ENCODE peak calls at places on chromosomes 6 and 20, in four cellular contexts. A is GM23338, W is K562, E is neural progenitor cell. L is an unnamed sample.

GRCh38 chr6:62265906-62266305 is 20.1 kb downstream of the KHDRBS2 start:
- DNase-seq in A (no peak), W (no peak), E (no peak), L (no peak)

GRCh38 chr20:19784511-19785172 is 26.6 kb downstream of the RIN2 start:
- DNase-seq in W (peak), E (peak), A (peak), L (peak)

GRCh38 chr6:3355358-3356055 is 96.8 kb downstream of the PSMG4 start:
- DNase-seq in E (peak), A (peak), W (peak), L (no peak)

GRCh38 chr6:85078071-85078470 is 313.7 kb upstream of the TBX18 start:
- DNase-seq in E (no peak), W (peak), A (no peak), L (peak)

GRCh38 chr20:34704177-34705007 is at the start of gene TP53INP2:
- DNase-seq in A (peak), E (peak), W (peak), L (peak)

GRCh38 chr20:49118307-49118706 is 69.8 kb downstream of the STAU1 start:
- DNase-seq in A (no peak), E (no peak), W (no peak), L (no peak)

GRCh38 chr6:15456422-15456821 is 206.4 kb downstream of the DTNBP1 start:
- DNase-seq in E (no peak), W (no peak), A (no peak), L (no peak)

GRCh38 chr6:68197356-68197755 is 437.7 kb upstream of the ADGRB3 start:
- DNase-seq in A (no peak), W (no peak), E (no peak), L (no peak)

GRCh38 chr6:140572129-140572528 is 1197.7 kb upstream of the CITED2 start:
- DNase-seq in A (no peak), E (no peak), W (no peak), L (peak)

GRCh38 chr6:125974214-125974866 is 12.0 kb upstream of the TRMT11 start:
- DNase-seq in E (peak), W (no peak), A (peak), L (peak)

GRCh38 chr20:44450279-44450937 is 25.3 kb upstream of the TTPAL start:
- DNase-seq in W (no peak), A (no peak), E (no peak), L (no peak)

GRCh38 chr6:169725270-169726048 is 1.2 kb upstream of the PHF10 start:
- DNase-seq in E (peak), A (peak), W (peak), L (no peak)

GRCh38 chr20:56628015-56628872 is 862 bp upstream of the TFAP2C start:
- DNase-seq in E (peak), A (peak), W (no peak), L (no peak)

GRCh38 chr6:467111-467510 is 75.6 kb downstream of the IRF4 start:
- DNase-seq in W (no peak), E (no peak), A (no peak), L (no peak)

GRCh38 chr6:143513410-143513809 is 1.9 kb upstream of the FUCA2 start:
- DNase-seq in W (peak), A (peak), E (peak), L (peak)

GRCh38 chr6:169173532-169174268 is 79.9 kb downstream of the THBS2 start:
- DNase-seq in E (no peak), A (no peak), W (no peak), L (no peak)

GRCh38 chr6:22800451-22800850 is 231.1 kb downstream of the HDGFL1 start:
- DNase-seq in W (no peak), A (no peak), E (no peak), L (no peak)

GRCh38 chr6:37106982-37107453 is 62.9 kb upstream of the PIM1 start:
- DNase-seq in W (peak), A (no peak), E (no peak), L (no peak)

GRCh38 chr6:111464184-111464583 is 18.8 kb downstream of the REV3L start:
- DNase-seq in W (no peak), E (no peak), A (no peak), L (no peak)

GRCh38 chr6:54085526-54085925 is 25.7 kb upstream of the MLIP start:
- DNase-seq in A (no peak), W (no peak), E (no peak), L (no peak)

GRCh38 chr6:20655317-20655716 is 121.1 kb downstream of the CDKAL1 start:
- DNase-seq in E (no peak), A (no peak), W (no peak), L (no peak)

GRCh38 chr6:73152998-73153757 is 72.1 kb downstream of the KHDC1L start:
- DNase-seq in W (no peak), A (no peak), E (no peak), L (peak)

GRCh38 chr6:9100869-9101575 is 665.7 kb upstream of the SLC35B3 start:
- DNase-seq in W (no peak), E (no peak), A (no peak), L (peak)

GRCh38 chr6:126786262-126786661 is 332.2 kb upstream of the RSPO3 start:
- DNase-seq in W (no peak), A (no peak), E (no peak), L (no peak)

GRCh38 chr6:145815875-145816274 is 1.3 kb upstream of the FBXO30 start:
- DNase-seq in W (peak), E (no peak), A (no peak), L (no peak)

GRCh38 chr20:56778765-56779195 is 149.7 kb downstream of the TFAP2C start:
- DNase-seq in W (no peak), E (peak), A (peak), L (no peak)

GRCh38 chr6:38453302-38453701 is 186.4 kb downstream of the BTBD9 start:
- DNase-seq in W (no peak), A (no peak), E (no peak), L (no peak)

GRCh38 chr6:162313922-162314660 is 413.5 kb downstream of the PRKN start:
- DNase-seq in A (no peak), W (no peak), E (no peak), L (no peak)

GRCh38 chr20:17557675-17558006 is 12.2 kb upstream of the DSTN start:
- DNase-seq in W (peak), A (no peak), E (no peak), L (no peak)

GRCh38 chr6:7165002-7165735 is 57.4 kb downstream of the RREB1 start:
- DNase-seq in W (peak), A (no peak), E (no peak), L (no peak)

GRCh38 chr6:137452331-137452894 is 41.8 kb downstream of the OLIG3 start:
- DNase-seq in W (no peak), E (no peak), A (no peak), L (no peak)

GRCh38 chr6:109720336-109720735 is 29.2 kb downstream of the FIG4 start:
- DNase-seq in W (no peak), A (no peak), E (no peak), L (no peak)

GRCh38 chr6:42025066-42025789 is 25.1 kb upstream of the TAF8 start:
- DNase-seq in E (no peak), A (no peak), W (peak), L (no peak)

GRCh38 chr6:191487-192312 is 100.6 kb upstream of the DUSP22 start:
- DNase-seq in A (no peak), E (no peak), W (no peak), L (no peak)

GRCh38 chr20:42043921-42044320 is 425.7 kb upstream of the CHD6 start:
- DNase-seq in A (no peak), W (no peak), E (no peak), L (no peak)

GRCh38 chr6:132511159-132511835 is 1.6 kb downstream of the STX7 start:
- DNase-seq in W (peak), A (no peak), E (no peak), L (no peak)

GRCh38 chr6:69994251-69994650 is 127.9 kb downstream of the COL19A1 start:
- DNase-seq in E (no peak), W (no peak), A (no peak), L (no peak)

GRCh38 chr6:1576711-1577110 is 33.0 kb upstream of the FOXC1 start:
- DNase-seq in A (no peak), W (no peak), E (no peak), L (no peak)

GRCh38 chr20:45469336-45470261 is at the start of gene WFDC2:
- DNase-seq in E (peak), A (peak), W (no peak), L (no peak)

GRCh38 chr20:45470939-45471338 is 1.4 kb downstream of the WFDC2 start:
- DNase-seq in A (peak), E (peak), W (no peak), L (no peak)

GRCh38 chr20:45467861-45468260 is 1.7 kb upstream of the WFDC2 start:
- DNase-seq in E (no peak), A (peak), W (no peak), L (no peak)

GRCh38 chr20:45467172-45467571 is 2.4 kb upstream of the WFDC2 start:
- DNase-seq in W (no peak), E (no peak), A (no peak), L (no peak)

GRCh38 chr20:45470262-45470931 is 844 bp downstream of the WFDC2 start:
- DNase-seq in A (peak), W (no peak), E (peak), L (no peak)
- TF ChIP-seq EZH2 in A (no peak), W (no peak), E (peak), L (no peak)

GRCh38 chr6:31587791-31588777 is 2.0 kb downstream of the LST1 start:
- DNase-seq in A (no peak), E (no peak), W (no peak), L (no peak)
- H3K4me3 ChIP-seq in A (no peak), E (no peak), W (no peak), L (no peak)

DNA sequence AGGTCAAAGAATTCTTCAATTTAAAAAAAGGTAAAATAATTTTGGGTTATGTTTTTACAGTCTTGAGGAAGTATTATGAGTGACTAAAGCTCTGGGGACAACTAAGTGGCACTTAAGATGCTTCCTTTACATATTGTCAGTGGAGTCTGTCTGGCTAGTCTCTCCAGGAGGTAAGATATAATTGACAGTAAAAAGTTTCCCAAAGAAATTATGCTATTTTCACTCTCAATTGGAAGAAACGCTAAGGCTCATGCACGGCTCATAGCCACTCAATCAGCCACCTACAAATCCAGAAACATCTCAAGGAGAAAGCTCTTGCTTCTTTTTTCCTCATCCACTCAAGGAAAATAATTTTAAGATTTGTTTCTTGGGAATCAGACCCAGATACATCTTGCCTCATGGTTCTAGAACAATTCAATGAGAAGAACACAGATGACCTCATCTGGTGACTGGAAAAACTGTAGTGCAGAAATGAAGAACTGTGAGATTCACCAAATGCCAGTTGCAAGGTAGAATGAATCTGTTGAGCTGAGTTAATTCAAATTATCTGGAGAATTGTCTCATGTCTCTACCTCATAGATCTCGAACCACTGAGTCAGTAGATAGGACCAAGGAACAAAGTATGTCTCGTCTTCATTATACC is 252.9 kb downstream of the TPBG start:
- DNase-seq in E (no peak), W (no peak), A (no peak), L (peak)
- TF ChIP-seq CTCF in E (no peak), W (no peak), A (no peak), L (peak)

GRCh38 chr6:27558028-27558724 is 85.3 kb upstream of the ZNF184 start:
- DNase-seq in E (no peak), A (peak), W (no peak), L (no peak)
- TF ChIP-seq EZH2 in E (no peak), A (peak), W (no peak), L (no peak)